ENCODE peak calls at places on chromosomes 6 and 20, in five cellular contexts. J, K, L, Z and G are unnamed samples. For H3K36me3, the result is how much of the 10 kb centered on the place peaks cover.

GRCh38 chr20:14882846-14883245 is 545.4 kb upstream of the FLRT3 start:
- DNase-seq in J (no peak), K (no peak), L (no peak), Z (no peak), G (peak)

GRCh38 chr20:50655325-50655880 is 35.9 kb downstream of the RIPOR3 start:
- DNase-seq in J (no peak), K (no peak), L (peak), Z (peak), G (no peak)

GRCh38 chr6:139855741-139856206 is 481.3 kb upstream of the CITED2 start:
- DNase-seq in J (no peak), K (no peak), L (peak), Z (peak), G (no peak)

GRCh38 chr6:101401792-101402617 is 8.5 kb downstream of the GRIK2 start:
- DNase-seq in J (peak), K (peak), L (peak), Z (peak), G (no peak)

GRCh38 chr6:168249746-168250145 is 69.8 kb downstream of the DACT2 start:
- DNase-seq in J (no peak), K (no peak), L (no peak), Z (no peak), G (no peak)

GRCh38 chr6:50899306-50899840 is 80.7 kb downstream of the TFAP2B start:
- DNase-seq in J (no peak), K (no peak), L (no peak), Z (peak), G (no peak)

GRCh38 chr20:50014570-50015562 is 32.1 kb downstream of the SNAI1 start:
- DNase-seq in J (no peak), K (no peak), L (no peak), Z (no peak), G (no peak)

GRCh38 chr6:3455490-3456394 is 1.1 kb downstream of the SLC22A23 start:
- DNase-seq in J (no peak), K (peak), L (no peak), Z (no peak), G (no peak)

GRCh38 chr20:4011226-4011975 is 4.0 kb downstream of the RNF24 start:
- DNase-seq in J (no peak), K (no peak), L (peak), Z (peak), G (no peak)

GRCh38 chr20:46820682-46821081 is 74.0 kb upstream of the EYA2 start:
- DNase-seq in J (no peak), K (no peak), L (no peak), Z (no peak), G (no peak)

GRCh38 chr6:143941852-143942627 is 66.0 kb downstream of the PLAGL1 start:
- DNase-seq in J (peak), K (peak), L (peak), Z (peak), G (no peak)

GRCh38 chr6:41966961-41967311 is 25.3 kb upstream of the CCND3 start:
- DNase-seq in J (peak), K (no peak), L (peak), Z (peak), G (peak)

GRCh38 chr20:23515250-23515939 is 24.5 kb downstream of the CST8 start:
- DNase-seq in J (no peak), K (no peak), L (peak), Z (peak), G (peak)

GRCh38 chr6:100267721-100268123 is 197.0 kb downstream of the SIM1 start:
- DNase-seq in J (no peak), K (no peak), L (peak), Z (peak), G (no peak)

GRCh38 chr6:124434416-124434815 is 527.8 kb upstream of the RNF217 start:
- DNase-seq in J (no peak), K (no peak), L (no peak), Z (no peak), G (peak)

GRCh38 chr6:137216106-137216505 is 3.1 kb downstream of the IFNGR1 start:
- DNase-seq in J (no peak), K (no peak), L (no peak), Z (peak), G (no peak)

GRCh38 chr6:163454425-163454824 is 39.9 kb downstream of the QKI start:
- DNase-seq in J (no peak), K (no peak), L (no peak), Z (no peak), G (no peak)

GRCh38 chr6:146305098-146305497 is 238.5 kb upstream of the RAB32 start:
- DNase-seq in J (no peak), K (no peak), L (no peak), Z (no peak), G (no peak)

GRCh38 chr20:24309596-24309995 is 159.8 kb upstream of the SYNDIG1 start:
- DNase-seq in J (no peak), K (no peak), L (no peak), Z (peak), G (peak)

GRCh38 chr20:571754-572331 is 28.3 kb upstream of the CSNK2A1 start:
- DNase-seq in J (peak), K (peak), L (no peak), Z (no peak), G (peak)

GRCh38 chr20:7695622-7696021 is 244.6 kb downstream of the HAO1 start:
- DNase-seq in J (no peak), K (no peak), L (peak), Z (peak), G (no peak)

GRCh38 chr6:39294133-39294532 is 20.1 kb downstream of the KCNK17 start:
- DNase-seq in J (no peak), K (no peak), L (no peak), Z (no peak), G (no peak)
- H4K91ac ChIP-seq in J (no peak), K (peak), L (no peak), Z (no peak), G (no peak)

GRCh38 chr20:45813006-45813340 is 529 bp downstream of the UBE2C start:
- DNase-seq in J (no peak), K (no peak), L (no peak), Z (no peak), G (no peak)
- H3K14ac ChIP-seq in J (no peak), K (no peak), L (no peak), Z (peak), G (peak)

GRCh38 chr20:62656205-62656918 is 14.1 kb downstream of the SLCO4A1 start:
- DNase-seq in J (no peak), K (no peak), L (no peak), Z (no peak), G (peak)
- H3K36me3 ChIP-seq in J (under half), K (under half), L (under half), Z (under half), G (under half)

GRCh38 chr20:62361799-62362589 is 5.1 kb downstream of the LAMA5 start:
- DNase-seq in J (no peak), K (peak), L (no peak), Z (no peak), G (peak)

GRCh38 chr20:62362590-62362940 is 4.5 kb downstream of the LAMA5 start:
- DNase-seq in J (no peak), K (no peak), L (no peak), Z (no peak), G (no peak)

GRCh38 chr20:62359491-62360121 is 7.5 kb downstream of the LAMA5 start:
- DNase-seq in J (no peak), K (no peak), L (peak), Z (no peak), G (no peak)

GRCh38 chr20:62362991-62363919 is 3.9 kb downstream of the LAMA5 start:
- DNase-seq in J (no peak), K (peak), L (no peak), Z (no peak), G (no peak)

GRCh38 chr20:62360854-62361798 is 6.0 kb downstream of the LAMA5 start:
- DNase-seq in J (no peak), K (peak), L (no peak), Z (no peak), G (peak)
- H4K91ac ChIP-seq in J (peak), K (peak), L (no peak), Z (no peak), G (peak)